ENCODE peak calls at places on chromosome 7, in nine cellular contexts. G is GM23248, N is neural progenitor cell, J is fibroblast of lung, Z is HCT116, P is H9, H is SK-N-SH, T is PC-3, E is GM23338. A is an unnamed sample. For H3K79me2, the result is how much of the 10 kb centered on the place peaks cover.

GRCh38 chr7:75532639-75533038 is 40.5 kb downstream of the SPDYE5 start:
- DNase-seq in G (no peak), N (no peak), J (no peak), Z (no peak), P (no peak), H (no peak), T (no peak), E (no peak), A (no peak)

GRCh38 chr7:150451833-150452431 is 1.5 kb downstream of the GIMAP8 start:
- DNase-seq in G (no peak), N (no peak), J (no peak), Z (no peak), P (no peak), H (no peak), T (no peak), E (no peak), A (no peak)

GRCh38 chr7:133560900-133561299 is 308.0 kb downstream of the EXOC4 start:
- DNase-seq in G (no peak), N (no peak), J (no peak), Z (no peak), P (no peak), H (no peak), T (no peak), E (no peak), A (no peak)

GRCh38 chr7:2041496-2042367 is 191.0 kb downstream of the MAD1L1 start:
- DNase-seq in G (no peak), N (no peak), J (no peak), Z (no peak), P (no peak), H (peak), T (no peak), E (no peak), A (no peak)

GRCh38 chr7:158664406-158664805 is 40.2 kb downstream of the NCAPG2 start:
- DNase-seq in G (no peak), N (no peak), J (no peak), Z (no peak), P (no peak), H (no peak), T (no peak), E (no peak), A (no peak)

GRCh38 chr7:10889266-10889898 is 84.3 kb upstream of the PHF14 start:
- DNase-seq in G (peak), N (peak), J (peak), Z (peak), P (peak), H (peak), T (peak), E (peak), A (peak)

GRCh38 chr7:20244334-20244733 is 27.1 kb upstream of the MACC1 start:
- DNase-seq in G (no peak), N (no peak), J (peak), Z (no peak), P (no peak), H (no peak), T (no peak), E (no peak), A (no peak)

GRCh38 chr7:107614425-107614824 is 34.4 kb downstream of the BCAP29 start:
- DNase-seq in G (peak), N (no peak), J (peak), Z (no peak), P (no peak), H (no peak), T (peak), E (no peak), A (no peak)

GRCh38 chr7:27804139-27804538 is 64.2 kb downstream of the TAX1BP1 start:
- DNase-seq in G (peak), N (no peak), J (no peak), Z (no peak), P (no peak), H (no peak), T (no peak), E (no peak), A (no peak)

GRCh38 chr7:83011954-83012353 is 150.7 kb downstream of the PCLO start:
- DNase-seq in G (no peak), N (no peak), J (no peak), Z (no peak), P (no peak), H (no peak), T (no peak), E (no peak), A (no peak)

GRCh38 chr7:26420600-26420999 is 128.9 kb downstream of the SNX10 start:
- DNase-seq in G (no peak), N (peak), J (no peak), Z (no peak), P (no peak), H (no peak), T (no peak), E (no peak), A (no peak)

GRCh38 chr7:139889186-139889871 is 60.3 kb downstream of the TBXAS1 start:
- DNase-seq in G (peak), N (no peak), J (no peak), Z (no peak), P (no peak), H (no peak), T (peak), E (no peak), A (no peak)

GRCh38 chr7:121072826-121073225 is 84.3 kb downstream of the CPED1 start:
- DNase-seq in G (no peak), N (no peak), J (no peak), Z (no peak), P (no peak), H (no peak), T (no peak), E (no peak), A (no peak)

GRCh38 chr7:151590801-151591771 is 71.4 kb upstream of the RHEB start:
- DNase-seq in G (no peak), N (no peak), J (no peak), Z (no peak), P (no peak), H (no peak), T (no peak), E (no peak), A (no peak)

GRCh38 chr7:135236727-135237126 is 3.1 kb downstream of the STRA8 start:
- DNase-seq in G (no peak), N (no peak), J (no peak), Z (no peak), P (no peak), H (no peak), T (no peak), E (no peak), A (no peak)

GRCh38 chr7:34672430-34672829 is 14.4 kb downstream of the NPSR1 start:
- DNase-seq in G (peak), N (no peak), J (no peak), Z (no peak), P (no peak), H (no peak), T (peak), E (no peak), A (no peak)

GRCh38 chr7:31764457-31764856 is 77.4 kb downstream of the PPP1R17 start:
- DNase-seq in G (peak), N (no peak), J (no peak), Z (no peak), P (no peak), H (no peak), T (no peak), E (no peak), A (no peak)

GRCh38 chr7:879093-879492 is 2.7 kb downstream of the GET4 start:
- DNase-seq in G (no peak), N (no peak), J (no peak), Z (no peak), P (no peak), H (no peak), T (peak), E (no peak), A (no peak)

GRCh38 chr7:102415685-102416225 is 17.6 kb upstream of the ORAI2 start:
- DNase-seq in G (no peak), N (no peak), J (no peak), Z (no peak), P (no peak), H (peak), T (no peak), E (no peak), A (no peak)

GRCh38 chr7:39659356-39660013 is 36.1 kb downstream of the RALA start:
- DNase-seq in G (peak), N (no peak), J (no peak), Z (no peak), P (no peak), H (no peak), T (no peak), E (no peak), A (no peak)
- H3K79me2 ChIP-seq in G (half or more), N (half or more), J (half or more), Z (under half), P (under half), H (half or more), T (under half), E (half or more), A (half or more)

GRCh38 chr7:104883718-104884452 is 130.1 kb upstream of the KMT2E start:
- DNase-seq in G (peak), N (peak), J (peak), Z (peak), P (peak), H (peak), T (peak), E (peak), A (peak)

GRCh38 chr7:104878577-104878976 is 135.4 kb upstream of the KMT2E start:
- DNase-seq in G (no peak), N (no peak), J (no peak), Z (no peak), P (no peak), H (no peak), T (no peak), E (no peak), A (no peak)

DNA sequence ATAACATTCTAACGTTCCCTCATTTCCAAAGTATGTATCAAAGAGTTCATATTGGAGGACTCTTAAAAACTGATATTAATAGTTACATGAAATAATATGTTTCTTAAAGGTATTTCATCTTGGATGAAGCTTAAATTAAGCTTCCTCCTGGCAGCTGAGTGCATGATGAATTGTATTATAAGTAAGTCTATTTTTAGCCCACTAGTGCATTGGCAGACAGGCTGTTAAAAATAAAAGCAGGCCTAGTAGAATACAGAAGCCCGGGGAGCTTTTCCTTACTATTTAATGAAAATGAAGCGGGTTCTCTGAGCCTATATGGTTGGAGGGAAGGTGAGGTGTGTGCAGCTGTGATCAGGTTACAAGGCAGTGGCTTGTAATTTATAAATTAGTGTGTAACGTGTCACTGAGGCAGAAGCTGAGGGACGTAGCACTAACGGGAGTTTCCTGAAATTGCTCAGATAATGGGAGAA is 130.7 kb upstream of the KMT2E start:
- DNase-seq in G (peak), N (no peak), J (no peak), Z (no peak), P (no peak), H (no peak), T (no peak), E (peak), A (no peak)
- H2AFZ ChIP-seq in G (peak), N (peak), J (no peak), Z (peak), P (no peak), H (peak), T (peak), E (peak), A (peak)

GRCh38 chr7:100580466-100581283 is 5.3 kb downstream of the LRCH4 start:
- DNase-seq in G (no peak), N (no peak), J (no peak), Z (no peak), P (no peak), H (no peak), T (no peak), E (no peak), A (no peak)
- H3K79me2 ChIP-seq in G (under half), N (under half), J (under half), Z (under half), P (under half), H (under half), T (under half), E (under half), A (under half)

DNA sequence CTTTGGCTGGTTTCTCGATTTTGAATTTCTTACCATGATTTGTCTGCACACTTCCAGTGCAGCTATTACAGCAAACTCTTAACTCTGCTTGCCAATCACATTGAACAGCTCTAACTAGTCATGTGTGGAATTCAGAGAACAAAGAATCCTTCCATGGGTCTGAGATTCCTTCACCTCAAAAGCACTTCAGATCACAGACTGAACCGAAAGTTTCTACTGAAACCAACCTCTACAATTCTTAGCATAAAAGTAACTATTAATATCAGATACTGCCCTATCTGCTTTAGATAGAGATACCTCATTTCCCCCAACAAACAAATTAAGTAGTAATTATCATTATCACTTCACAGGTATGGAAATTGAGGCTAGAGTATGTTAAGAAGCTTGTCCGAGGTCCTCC is 56.5 kb upstream of the SP4 start:
- DNase-seq in G (no peak), N (peak), J (no peak), Z (no peak), P (no peak), H (no peak), T (no peak), E (peak), A (no peak)
- H2AFZ ChIP-seq in G (no peak), N (no peak), J (no peak), Z (no peak), P (no peak), H (no peak), T (no peak), E (no peak), A (no peak)

GRCh38 chr7:130959743-130960207 is 225.8 kb upstream of the KLF14 start:
- DNase-seq in G (peak), N (no peak), J (peak), Z (peak), P (no peak), H (no peak), T (peak), E (peak), A (no peak)
- H3K79me2 ChIP-seq in G (half or more), N (under half), J (half or more), Z (half or more), P (under half), H (half or more), T (under half), E (under half), A (under half)

DNA sequence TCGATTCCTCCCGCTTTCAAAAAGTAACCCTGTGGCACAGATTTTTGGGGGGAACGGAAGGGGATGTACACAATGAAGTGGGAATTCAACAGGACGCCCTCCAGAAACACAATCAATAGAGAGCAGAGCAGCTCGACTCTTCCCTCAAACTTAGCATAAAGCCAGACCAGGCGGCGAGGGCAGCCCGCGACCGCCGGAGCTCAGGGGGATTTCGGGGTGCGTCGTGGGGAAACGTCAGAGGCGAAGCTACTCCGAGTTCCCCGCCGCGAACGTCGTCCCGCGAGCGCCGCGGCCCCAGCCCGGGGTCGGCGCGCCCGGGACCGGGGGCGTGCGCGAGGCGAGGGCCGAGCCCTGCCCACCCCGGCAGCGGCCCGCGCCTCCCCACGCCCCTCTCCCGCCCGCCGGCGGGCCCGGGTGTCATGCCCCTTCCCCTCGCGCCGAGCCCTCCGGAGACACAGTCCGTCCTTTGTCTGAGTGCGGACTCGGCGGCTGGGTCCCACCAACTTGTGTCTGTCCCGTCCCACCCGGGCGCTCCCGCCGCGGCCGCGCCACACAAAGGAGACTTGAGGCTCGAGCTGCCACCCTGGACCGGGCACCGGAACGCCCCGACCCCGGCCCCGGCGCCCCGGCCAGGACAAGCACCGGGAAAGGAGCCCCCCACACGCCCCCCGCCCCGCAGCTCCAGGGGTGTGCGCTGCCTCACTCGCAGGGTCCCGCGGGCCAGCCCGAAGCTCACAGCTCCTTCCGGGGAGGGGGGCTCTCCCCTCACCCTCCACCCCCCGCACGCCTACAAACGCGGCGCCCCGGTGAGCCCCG is 650 bp downstream of the EZH2 start:
- DNase-seq in G (peak), N (peak), J (no peak), Z (no peak), P (no peak), H (peak), T (peak), E (peak), A (peak)
- H2AFZ ChIP-seq in G (peak), N (peak), J (peak), Z (no peak), P (no peak), H (peak), T (peak), E (peak), A (peak)

GRCh38 chr7:130951976-130952313 is 217.9 kb upstream of the KLF14 start:
- DNase-seq in G (no peak), N (no peak), J (no peak), Z (no peak), P (no peak), H (no peak), T (no peak), E (peak), A (no peak)
- H3K79me2 ChIP-seq in G (half or more), N (under half), J (half or more), Z (half or more), P (under half), H (half or more), T (under half), E (under half), A (under half)

GRCh38 chr7:91239772-91240171 is 24.5 kb upstream of the FZD1 start:
- DNase-seq in G (no peak), N (no peak), J (no peak), Z (no peak), P (no peak), H (no peak), T (no peak), E (no peak), A (no peak)
- H2AFZ ChIP-seq in G (no peak), N (no peak), J (no peak), Z (no peak), P (no peak), H (no peak), T (no peak), E (no peak), A (no peak)

GRCh38 chr7:44063547-44063893 is 1.8 kb downstream of the PGAM2 start:
- DNase-seq in G (no peak), N (peak), J (no peak), Z (no peak), P (no peak), H (no peak), T (no peak), E (peak), A (no peak)
- H3K79me2 ChIP-seq in G (under half), N (under half), J (under half), Z (under half), P (under half), H (under half), T (under half), E (under half), A (under half)

GRCh38 chr7:67301667-67302066 is 305.0 kb downstream of the TYW1 start:
- DNase-seq in G (peak), N (peak), J (peak), Z (no peak), P (no peak), H (no peak), T (no peak), E (peak), A (no peak)

DNA sequence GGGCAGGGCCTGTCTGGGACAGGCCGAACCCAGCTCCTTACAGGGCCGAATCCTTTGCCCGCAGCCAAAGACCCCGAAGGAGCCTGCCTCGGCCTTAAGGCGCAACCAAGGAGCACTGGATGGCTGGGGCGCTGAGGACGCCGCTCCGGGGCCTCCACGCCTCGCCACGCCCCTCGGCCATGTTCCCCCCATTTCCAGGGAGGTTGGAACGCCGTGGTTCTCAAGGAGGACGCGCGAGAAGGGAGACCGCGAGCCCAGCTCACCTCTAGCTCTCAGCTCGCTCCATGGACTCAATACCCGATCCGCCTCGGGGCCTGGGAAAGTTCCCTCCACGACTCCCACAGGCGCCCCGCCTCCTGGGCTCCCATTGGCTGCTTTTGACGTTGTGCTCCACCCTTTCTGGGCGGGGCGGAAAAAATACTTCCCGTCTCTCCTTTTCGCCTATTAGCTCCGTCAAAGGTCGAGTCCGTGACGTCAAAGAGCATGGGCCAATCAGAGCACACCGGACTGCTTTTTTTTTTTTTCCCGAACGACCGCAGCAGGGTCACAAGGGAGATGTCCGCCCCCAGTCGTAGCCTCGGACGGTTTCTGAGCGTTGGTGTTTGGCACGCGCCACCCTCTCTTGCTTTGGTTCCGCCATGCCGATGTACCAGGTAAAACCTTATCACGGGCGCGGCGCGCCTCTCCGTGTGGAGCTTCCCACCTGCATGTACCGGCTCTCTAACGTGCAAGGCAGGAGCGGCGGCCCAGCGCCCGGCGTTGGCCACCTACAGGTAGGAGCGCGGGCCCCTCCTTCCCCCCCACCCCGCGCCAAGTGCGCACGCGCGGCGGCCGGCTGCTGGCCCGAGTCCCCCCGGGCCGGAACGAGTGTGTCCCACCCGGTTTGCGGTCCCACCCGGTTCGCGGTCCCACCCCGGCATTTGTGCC is 305.7 kb downstream of the TYW1 start:
- DNase-seq in G (peak), N (peak), J (peak), Z (peak), P (peak), H (peak), T (peak), E (peak), A (peak)
- H2AFZ ChIP-seq in G (peak), N (peak), J (peak), Z (no peak), P (no peak), H (peak), T (peak), E (peak), A (peak)

A was measured in hepatocyte.